ENCODE peak calls at places on chromosomes 2 and 18, in eight cellular contexts. P is psoas muscle, Q is iPS DF 19.7, E is germinal center, V is ovary, M is AG20443, C is amniotic stem cell, A is GDM1. H is an unnamed sample.

GRCh38 chr2:187499941-187500532 is 52.0 kb upstream of the CALCRL start:
- DNase-seq in E (peak), V (peak), C (no peak), Q (no peak), M (peak), P (peak), A (peak), H (peak)

GRCh38 chr18:32920796-32921787 is 148.3 kb upstream of the KLHL14 start:
- DNase-seq in P (no peak), E (no peak), A (no peak), Q (no peak), M (peak), C (peak), V (no peak), H (peak)

GRCh38 chr2:82790277-82791021 is 1668.6 kb downstream of the SUCLG1 start:
- DNase-seq in M (peak), C (peak), V (no peak), Q (no peak), P (no peak), A (no peak), E (no peak), H (no peak)

GRCh38 chr2:28436525-28437051 is 43.9 kb downstream of the FOSL2 start:
- DNase-seq in A (no peak), Q (no peak), P (no peak), M (no peak), E (no peak), C (no peak), V (no peak), H (no peak)

GRCh38 chr2:39504790-39505335 is 67.8 kb upstream of the MAP4K3 start:
- DNase-seq in M (peak), E (no peak), P (no peak), Q (no peak), C (peak), V (no peak), A (no peak), H (no peak)

GRCh38 chr2:235940330-235940729 is 227.9 kb downstream of the GBX2 start:
- DNase-seq in Q (no peak), V (peak), C (peak), P (no peak), A (no peak), M (peak), E (no peak), H (no peak)

GRCh38 chr2:69221960-69222751 is 164.9 kb downstream of the GFPT1 start:
- DNase-seq in P (no peak), Q (no peak), A (no peak), V (no peak), M (peak), E (no peak), C (peak), H (no peak)

GRCh38 chr2:186848873-186849578 is at the start of gene ZSWIM2:
- DNase-seq in M (peak), A (no peak), V (peak), P (peak), Q (peak), E (no peak), C (peak), H (peak)

GRCh38 chr2:152244241-152244640 is 68.7 kb upstream of the STAM2 start:
- DNase-seq in E (no peak), V (no peak), Q (no peak), M (no peak), A (no peak), P (no peak), C (no peak), H (no peak)

GRCh38 chr2:43135583-43135982 is 90.8 kb downstream of the ZFP36L2 start:
- DNase-seq in C (no peak), Q (no peak), M (no peak), E (no peak), P (no peak), V (no peak), A (no peak), H (no peak)

GRCh38 chr2:159228006-159228655 is 58.4 kb downstream of the WDSUB1 start:
- DNase-seq in P (no peak), E (no peak), A (no peak), C (peak), M (peak), V (no peak), Q (no peak), H (no peak)

GRCh38 chr2:113965228-113965627 is 75.3 kb downstream of the ACTR3 start:
- DNase-seq in E (no peak), C (no peak), A (no peak), M (no peak), V (no peak), Q (no peak), P (no peak), H (no peak)

GRCh38 chr2:105410554-105410953 is 11.7 kb upstream of the FHL2 start:
- DNase-seq in Q (no peak), C (no peak), P (no peak), V (no peak), E (no peak), M (no peak), A (no peak), H (no peak)

GRCh38 chr2:20212459-20212870 is 12.5 kb downstream of the SDC1 start:
- DNase-seq in Q (no peak), P (no peak), C (no peak), E (no peak), M (no peak), V (peak), A (no peak), H (no peak)

GRCh38 chr2:1837022-1837421 is 92.7 kb upstream of the PXDN start:
- DNase-seq in C (no peak), P (no peak), V (no peak), M (peak), Q (no peak), E (no peak), A (no peak), H (no peak)

GRCh38 chr2:238727585-238728321 is 120.1 kb upstream of the TWIST2 start:
- DNase-seq in Q (no peak), M (peak), P (peak), V (no peak), A (no peak), C (peak), E (no peak), H (no peak)

GRCh38 chr2:224145751-224146355 is 106.8 kb upstream of the SERPINE2 start:
- DNase-seq in C (no peak), Q (no peak), E (no peak), P (no peak), M (peak), V (no peak), A (no peak), H (no peak)

GRCh38 chr2:129876576-129876975 is 102.9 kb upstream of the RAB6C start:
- DNase-seq in P (no peak), E (no peak), A (no peak), C (no peak), Q (no peak), M (no peak), V (no peak), H (no peak)

GRCh38 chr2:54578668-54579045 is 122.5 kb downstream of the SPTBN1 start:
- DNase-seq in C (no peak), E (no peak), Q (no peak), M (no peak), V (no peak), A (no peak), P (no peak), H (no peak)

GRCh38 chr2:11024010-11024615 is 112.4 kb downstream of the KCNF1 start:
- DNase-seq in A (no peak), E (no peak), M (peak), V (peak), P (no peak), Q (no peak), C (no peak), H (no peak)

GRCh38 chr2:20299113-20299512 is 51.5 kb downstream of the PUM2 start:
- DNase-seq in V (no peak), A (no peak), M (no peak), C (no peak), Q (no peak), E (no peak), P (no peak), H (no peak)

GRCh38 chr2:65557616-65558573 is 125.5 kb upstream of the SPRED2 start:
- DNase-seq in C (no peak), A (no peak), V (no peak), Q (no peak), M (no peak), E (no peak), P (no peak), H (no peak)

GRCh38 chr2:75133621-75134020 is 65.7 kb downstream of the TACR1 start:
- DNase-seq in P (no peak), V (no peak), E (no peak), M (no peak), A (no peak), Q (no peak), C (no peak), H (no peak)

GRCh38 chr2:70962211-70962884 is 16.1 kb upstream of the ANKRD53 start:
- DNase-seq in P (no peak), Q (no peak), C (no peak), M (peak), V (no peak), A (no peak), E (no peak), H (no peak)

GRCh38 chr18:23213200-23213599 is 77.9 kb downstream of the CABLES1 start:
- DNase-seq in Q (no peak), E (no peak), P (no peak), V (no peak), M (no peak), A (no peak), C (no peak), H (no peak)

GRCh38 chr2:17306706-17307105 is 211.5 kb downstream of the RAD51AP2 start:
- DNase-seq in P (no peak), A (no peak), V (no peak), C (no peak), E (no peak), M (no peak), Q (no peak), H (no peak)

GRCh38 chr2:232490221-232491138 is 2.8 kb upstream of the ECEL1 start:
- DNase-seq in E (no peak), P (no peak), A (no peak), C (no peak), V (peak), Q (no peak), M (no peak), H (no peak)

GRCh38 chr2:196985524-196986183 is 59.1 kb upstream of the PGAP1 start:
- DNase-seq in E (no peak), V (no peak), A (no peak), M (no peak), C (no peak), P (no peak), Q (no peak), H (peak)

GRCh38 chr2:127226520-127227263 is 6.6 kb upstream of the CYP27C1 start:
- DNase-seq in E (no peak), Q (no peak), V (no peak), P (no peak), M (peak), A (no peak), C (peak), H (no peak)

GRCh38 chr2:100741880-100742814 is 77.8 kb upstream of the NPAS2 start:
- DNase-seq in E (no peak), C (peak), V (peak), Q (no peak), A (no peak), M (peak), P (no peak), H (no peak)

GRCh38 chr2:39411186-39411944 is 25.7 kb downstream of the MAP4K3 start:
- DNase-seq in Q (no peak), E (no peak), C (peak), P (no peak), A (no peak), M (peak), V (no peak), H (no peak)

GRCh38 chr2:9002637-9003365 is 683 bp downstream of the MBOAT2 start:
- DNase-seq in A (no peak), P (peak), V (peak), C (no peak), M (peak), E (peak), Q (no peak), H (no peak)

GRCh38 chr2:10523406-10524189 is 75.5 kb upstream of the ODC1 start:
- DNase-seq in M (no peak), A (no peak), P (no peak), V (no peak), C (no peak), E (no peak), Q (no peak), H (no peak)

GRCh38 chr2:69330781-69331180 is 56.2 kb downstream of the GFPT1 start:
- DNase-seq in A (no peak), Q (no peak), E (no peak), M (no peak), C (no peak), P (no peak), V (no peak), H (no peak)

GRCh38 chr2:239383036-239383795 is 17.6 kb downstream of the HDAC4 start:
- DNase-seq in P (peak), Q (no peak), V (no peak), C (no peak), M (no peak), E (no peak), A (no peak), H (no peak)

GRCh38 chr2:121489284-121489683 is 41.4 kb upstream of the RNU4ATAC start:
- DNase-seq in A (no peak), C (no peak), P (no peak), M (no peak), E (no peak), V (no peak), Q (no peak), H (no peak)

GRCh38 chr18:22166070-22166972 is 3.1 kb upstream of the GATA6 start:
- DNase-seq in A (no peak), C (no peak), V (peak), M (no peak), Q (no peak), P (no peak), E (no peak), H (no peak)

GRCh38 chr2:42792583-42793313 is at the start of gene HAAO:
- DNase-seq in Q (no peak), C (no peak), P (peak), E (peak), V (peak), M (peak), A (no peak), H (no peak)

H was measured in HL-60.